ENCODE peak calls at places on chromosomes 16 and 17, in seven cellular contexts. One of them, this sample, is unnamed.

GRCh38 chr17:80815151-80815561 is 176.5 kb upstream of the CHMP6 start:
- DNase-seq in OCI-LY7: no peak
- DNase-seq in endodermal cell: peak
- DNase-seq in tibial artery: peak
- DNase-seq in body of pancreas: no peak
- DNase-seq in prostate gland: no peak
- DNase-seq in A549: no peak
- DNase-seq in this sample: no peak

GRCh38 chr17:40490289-40490853 is 11.1 kb downstream of the TNS4 start:
- DNase-seq in prostate gland: peak
- DNase-seq in endodermal cell: peak
- DNase-seq in OCI-LY7: peak
- DNase-seq in A549: no peak
- DNase-seq in body of pancreas: peak
- DNase-seq in tibial artery: peak
- DNase-seq in this sample: no peak

GRCh38 chr16:31423241-31423640 is 4.9 kb downstream of the COX6A2 start:
- DNase-seq in prostate gland: no peak
- DNase-seq in A549: no peak
- DNase-seq in endodermal cell: no peak
- DNase-seq in body of pancreas: no peak
- DNase-seq in tibial artery: no peak
- DNase-seq in OCI-LY7: no peak
- DNase-seq in this sample: no peak

GRCh38 chr16:84581161-84581560 is 36.7 kb downstream of the COTL1 start:
- DNase-seq in tibial artery: no peak
- DNase-seq in prostate gland: no peak
- DNase-seq in OCI-LY7: no peak
- DNase-seq in A549: no peak
- DNase-seq in body of pancreas: no peak
- DNase-seq in endodermal cell: no peak
- DNase-seq in this sample: no peak

GRCh38 chr17:38510424-38511125 is 82.3 kb downstream of the ARHGAP23 start:
- DNase-seq in endodermal cell: peak
- DNase-seq in prostate gland: no peak
- DNase-seq in A549: no peak
- DNase-seq in body of pancreas: peak
- DNase-seq in tibial artery: no peak
- DNase-seq in OCI-LY7: no peak
- DNase-seq in this sample: no peak

GRCh38 chr16:65044861-65045260 is 77.0 kb downstream of the CDH11 start:
- DNase-seq in body of pancreas: no peak
- DNase-seq in OCI-LY7: no peak
- DNase-seq in A549: no peak
- DNase-seq in endodermal cell: no peak
- DNase-seq in prostate gland: no peak
- DNase-seq in tibial artery: no peak
- DNase-seq in this sample: no peak

GRCh38 chr17:42906772-42907171 is 6.2 kb downstream of the G6PC1 start:
- DNase-seq in prostate gland: no peak
- DNase-seq in body of pancreas: no peak
- DNase-seq in A549: no peak
- DNase-seq in OCI-LY7: no peak
- DNase-seq in tibial artery: no peak
- DNase-seq in endodermal cell: no peak
- DNase-seq in this sample: no peak

GRCh38 chr17:27539152-27539551 is 82.9 kb downstream of the KSR1 start:
- DNase-seq in endodermal cell: no peak
- DNase-seq in body of pancreas: peak
- DNase-seq in tibial artery: peak
- DNase-seq in A549: no peak
- DNase-seq in prostate gland: no peak
- DNase-seq in OCI-LY7: no peak
- DNase-seq in this sample: no peak

GRCh38 chr17:77785526-77785925 is 173.0 kb upstream of the TNRC6C start:
- DNase-seq in body of pancreas: no peak
- DNase-seq in endodermal cell: no peak
- DNase-seq in prostate gland: no peak
- DNase-seq in OCI-LY7: no peak
- DNase-seq in tibial artery: no peak
- DNase-seq in A549: no peak
- DNase-seq in this sample: no peak

GRCh38 chr16:89132194-89133005 is 38.7 kb downstream of the ACSF3 start:
- DNase-seq in prostate gland: no peak
- DNase-seq in tibial artery: peak
- DNase-seq in endodermal cell: no peak
- DNase-seq in body of pancreas: no peak
- DNase-seq in OCI-LY7: no peak
- DNase-seq in A549: no peak
- DNase-seq in this sample: no peak

GRCh38 chr17:76336756-76337412 is 16.8 kb downstream of the PRPSAP1 start:
- DNase-seq in body of pancreas: no peak
- DNase-seq in tibial artery: peak
- DNase-seq in A549: no peak
- DNase-seq in endodermal cell: no peak
- DNase-seq in prostate gland: no peak
- DNase-seq in OCI-LY7: no peak
- DNase-seq in this sample: no peak

GRCh38 chr17:80920406-80920805 is 71.2 kb upstream of the CHMP6 start:
- DNase-seq in tibial artery: peak
- DNase-seq in OCI-LY7: no peak
- DNase-seq in body of pancreas: peak
- DNase-seq in prostate gland: no peak
- DNase-seq in endodermal cell: no peak
- DNase-seq in A549: no peak
- DNase-seq in this sample: no peak

GRCh38 chr16:24309222-24309905 is 53.2 kb downstream of the CACNG3 start:
- DNase-seq in endodermal cell: no peak
- DNase-seq in tibial artery: no peak
- DNase-seq in A549: no peak
- DNase-seq in OCI-LY7: no peak
- DNase-seq in prostate gland: no peak
- DNase-seq in body of pancreas: peak
- DNase-seq in this sample: no peak

GRCh38 chr17:32483451-32484019 is 3.3 kb upstream of the CDK5R1 start:
- DNase-seq in body of pancreas: peak
- DNase-seq in OCI-LY7: peak
- DNase-seq in A549: peak
- DNase-seq in tibial artery: peak
- DNase-seq in prostate gland: peak
- DNase-seq in endodermal cell: peak
- DNase-seq in this sample: no peak

GRCh38 chr17:72176902-72177660 is 56.3 kb downstream of the SOX9 start:
- DNase-seq in prostate gland: no peak
- DNase-seq in A549: no peak
- DNase-seq in tibial artery: no peak
- DNase-seq in OCI-LY7: no peak
- DNase-seq in body of pancreas: no peak
- DNase-seq in endodermal cell: peak
- DNase-seq in this sample: no peak

DNA sequence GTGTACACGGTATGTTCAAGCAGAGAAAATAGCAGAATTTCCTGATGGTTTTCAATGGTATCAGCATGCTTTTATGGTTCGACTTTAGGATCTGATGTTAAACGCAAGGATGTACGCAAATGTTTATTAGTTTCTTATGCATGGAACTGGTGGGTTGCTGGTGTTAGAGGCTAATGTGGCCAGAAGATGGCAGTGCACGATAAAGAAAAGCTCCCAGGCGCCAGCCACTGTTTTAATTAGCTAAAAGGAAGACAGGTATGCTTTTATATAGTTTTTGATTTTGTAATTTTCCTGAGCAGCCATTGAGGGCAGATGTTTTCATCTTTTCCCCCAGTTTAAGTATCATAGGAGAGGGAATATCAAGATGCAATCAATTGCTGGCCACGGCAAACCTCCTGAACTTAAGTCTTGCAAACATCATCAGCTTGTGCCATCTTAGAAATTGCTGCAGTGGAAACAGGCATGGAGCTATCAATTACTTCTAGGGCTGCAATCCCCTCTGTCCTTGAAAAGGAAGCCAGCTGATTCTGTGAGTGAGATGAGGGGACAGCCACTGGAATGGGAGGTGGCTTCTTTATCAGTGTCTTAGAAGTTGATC is 648.5 kb upstream of the RBFOX1 start:
- DNase-seq in prostate gland: peak
- DNase-seq in OCI-LY7: peak
- DNase-seq in tibial artery: no peak
- DNase-seq in A549: peak
- DNase-seq in body of pancreas: peak
- DNase-seq in endodermal cell: peak
- DNase-seq in this sample: no peak
- TF ChIP-seq CTCF in prostate gland: peak
- TF ChIP-seq CTCF in OCI-LY7: peak
- TF ChIP-seq CTCF in tibial artery: no peak
- TF ChIP-seq CTCF in A549: peak
- TF ChIP-seq CTCF in body of pancreas: peak
- TF ChIP-seq CTCF in endodermal cell: peak
- TF ChIP-seq CTCF in this sample: no peak

GRCh38 chr17:82063424-82064415 is 1.9 kb downstream of the DUS1L start:
- DNase-seq in tibial artery: no peak
- DNase-seq in endodermal cell: no peak
- DNase-seq in body of pancreas: no peak
- DNase-seq in OCI-LY7: no peak
- DNase-seq in A549: no peak
- DNase-seq in prostate gland: no peak
- DNase-seq in this sample: no peak
- H3K27ac ChIP-seq in tibial artery: no peak
- H3K27ac ChIP-seq in endodermal cell: no peak
- H3K27ac ChIP-seq in body of pancreas: peak
- H3K27ac ChIP-seq in OCI-LY7: peak
- H3K27ac ChIP-seq in A549: no peak
- H3K27ac ChIP-seq in prostate gland: peak
- H3K27ac ChIP-seq in this sample: no peak

GRCh38 chr17:685006-685405 is 29.6 kb downstream of the VPS53 start:
- DNase-seq in A549: no peak
- DNase-seq in body of pancreas: no peak
- DNase-seq in tibial artery: no peak
- DNase-seq in endodermal cell: no peak
- DNase-seq in OCI-LY7: no peak
- DNase-seq in prostate gland: no peak
- DNase-seq in this sample: no peak

GRCh38 chr17:690346-690745 is 24.3 kb downstream of the VPS53 start:
- DNase-seq in body of pancreas: no peak
- DNase-seq in prostate gland: no peak
- DNase-seq in A549: no peak
- DNase-seq in endodermal cell: no peak
- DNase-seq in tibial artery: no peak
- DNase-seq in OCI-LY7: no peak
- DNase-seq in this sample: no peak

GRCh38 chr17:691423-691822 is 23.2 kb downstream of the VPS53 start:
- DNase-seq in endodermal cell: no peak
- DNase-seq in A549: no peak
- DNase-seq in tibial artery: no peak
- DNase-seq in prostate gland: no peak
- DNase-seq in body of pancreas: no peak
- DNase-seq in OCI-LY7: no peak
- DNase-seq in this sample: no peak

GRCh38 chr17:689556-690247 is 24.9 kb downstream of the VPS53 start:
- DNase-seq in body of pancreas: no peak
- DNase-seq in A549: no peak
- DNase-seq in prostate gland: no peak
- DNase-seq in endodermal cell: no peak
- DNase-seq in OCI-LY7: no peak
- DNase-seq in tibial artery: no peak
- DNase-seq in this sample: no peak

DNA sequence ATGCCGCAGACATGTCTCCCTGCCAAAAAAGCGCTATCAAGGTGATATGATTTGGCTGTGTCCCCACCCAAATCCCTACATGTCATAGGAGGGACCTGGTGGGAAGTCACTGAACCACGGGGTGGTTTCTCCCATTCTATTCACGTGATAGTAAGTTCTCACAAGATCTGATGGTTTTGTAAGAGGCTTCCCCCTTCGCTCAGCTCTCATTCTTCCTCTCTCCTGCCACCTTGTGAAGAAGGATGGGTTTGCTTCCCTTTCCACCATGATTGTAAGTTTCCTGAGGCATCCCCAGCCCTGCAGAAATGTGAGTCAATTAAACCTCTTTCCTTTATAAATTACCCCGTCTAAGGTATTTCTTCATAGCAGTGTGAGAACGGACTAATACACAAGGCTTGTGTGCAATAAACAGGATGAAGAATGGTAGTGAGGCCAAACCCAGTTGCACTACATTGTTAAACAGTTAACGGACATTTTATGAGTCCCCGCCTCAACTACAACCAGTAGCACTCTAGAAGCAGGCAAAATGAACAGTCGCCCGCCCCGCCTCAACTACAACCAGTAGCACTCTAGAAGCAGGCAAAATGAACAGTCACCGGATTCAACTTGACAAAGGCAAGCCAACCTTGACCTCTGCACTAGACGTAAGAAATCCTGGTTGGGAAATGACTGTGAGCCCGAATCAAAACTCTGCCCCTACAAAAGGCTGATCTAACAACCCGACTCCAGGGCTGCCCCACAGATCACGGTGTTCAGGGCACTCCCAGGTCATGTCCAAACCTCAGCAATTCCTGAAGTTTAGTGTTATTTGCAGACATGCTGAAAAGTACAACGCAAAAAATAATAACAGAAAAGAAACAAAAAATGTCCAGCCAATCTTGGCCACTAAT is 26.3 kb downstream of the VPS53 start:
- DNase-seq in prostate gland: no peak
- DNase-seq in A549: no peak
- DNase-seq in body of pancreas: no peak
- DNase-seq in tibial artery: no peak
- DNase-seq in endodermal cell: peak
- DNase-seq in OCI-LY7: peak
- DNase-seq in this sample: no peak
- TF ChIP-seq CTCF in prostate gland: no peak
- TF ChIP-seq CTCF in A549: peak
- TF ChIP-seq CTCF in body of pancreas: no peak
- TF ChIP-seq CTCF in tibial artery: no peak
- TF ChIP-seq CTCF in endodermal cell: peak
- TF ChIP-seq CTCF in OCI-LY7: peak
- TF ChIP-seq CTCF in this sample: no peak

GRCh38 chr17:4476512-4477070 is 22.1 kb upstream of the SPNS2 start:
- DNase-seq in body of pancreas: peak
- DNase-seq in tibial artery: no peak
- DNase-seq in prostate gland: peak
- DNase-seq in endodermal cell: no peak
- DNase-seq in OCI-LY7: no peak
- DNase-seq in A549: no peak
- DNase-seq in this sample: no peak

GRCh38 chr17:4479982-4480751 is 18.5 kb upstream of the SPNS2 start:
- DNase-seq in prostate gland: no peak
- DNase-seq in body of pancreas: peak
- DNase-seq in tibial artery: peak
- DNase-seq in endodermal cell: no peak
- DNase-seq in OCI-LY7: no peak
- DNase-seq in A549: no peak
- DNase-seq in this sample: no peak

GRCh38 chr17:4479340-4479981 is 19.2 kb upstream of the SPNS2 start:
- DNase-seq in body of pancreas: no peak
- DNase-seq in tibial artery: peak
- DNase-seq in endodermal cell: no peak
- DNase-seq in A549: no peak
- DNase-seq in OCI-LY7: no peak
- DNase-seq in prostate gland: no peak
- DNase-seq in this sample: no peak

GRCh38 chr17:4477286-4477791 is 21.3 kb upstream of the SPNS2 start:
- DNase-seq in endodermal cell: no peak
- DNase-seq in tibial artery: no peak
- DNase-seq in OCI-LY7: no peak
- DNase-seq in body of pancreas: no peak
- DNase-seq in prostate gland: no peak
- DNase-seq in A549: no peak
- DNase-seq in this sample: no peak

GRCh38 chr17:4478318-4478830 is 20.3 kb upstream of the SPNS2 start:
- DNase-seq in A549: no peak
- DNase-seq in body of pancreas: no peak
- DNase-seq in tibial artery: no peak
- DNase-seq in endodermal cell: no peak
- DNase-seq in prostate gland: no peak
- DNase-seq in OCI-LY7: no peak
- DNase-seq in this sample: no peak
- H3K27ac ChIP-seq in A549: no peak
- H3K27ac ChIP-seq in body of pancreas: no peak
- H3K27ac ChIP-seq in tibial artery: no peak
- H3K27ac ChIP-seq in endodermal cell: no peak
- H3K27ac ChIP-seq in prostate gland: no peak
- H3K27ac ChIP-seq in OCI-LY7: no peak
- H3K27ac ChIP-seq in this sample: no peak